ENCODE peak calls at places on chromosomes 5 and 9, in four cellular contexts. U, Q, B and H are unnamed samples.
A peak's percentile ranks its signal among the peaks of the same experiment; 100 is the strongest.

GRCh38 chr5:143352691-143353090 is 50.8 kb downstream of the NR3C1 start:
- DNase-seq in Q (no peak), B (no peak), U (no peak), H (no peak)

GRCh38 chr9:134575817-134576176 is 65.8 kb upstream of the COL5A1 start:
- DNase-seq in Q (no peak), B (no peak), U (no peak), H (no peak)

GRCh38 chr9:131657456-131657855 is 82.4 kb downstream of the RAPGEF1 start:
- DNase-seq in B (no peak), Q (no peak), U (no peak), H (no peak)

GRCh38 chr5:71882826-71883744 is 164.0 kb downstream of the CARTPT start:
- DNase-seq in Q (no peak), B (no peak), U (no peak), H (no peak)

GRCh38 chr9:35909687-35910612 is 660 bp downstream of the SPAAR start:
- DNase-seq in B (no peak), Q (no peak), U (no peak), H (no peak)

GRCh38 chr9:82553654-82554366 is 509.1 kb downstream of the RASEF start:
- DNase-seq in Q (no peak), B (no peak), U (no peak), H (no peak)

GRCh38 chr9:21027295-21027694 is 4.1 kb downstream of the HACD4 start:
- DNase-seq in Q (no peak), B (no peak), U (no peak), H (no peak)

GRCh38 chr5:52985306-52985705 is 3.8 kb upstream of the ITGA2 start:
- DNase-seq in U (no peak), Q (no peak), B (no peak), H (no peak)

GRCh38 chr5:322281-322941 is 897 bp downstream of the AHRR start:
- DNase-seq in Q (no peak), U (no peak), B (no peak), H (no peak)

GRCh38 chr9:128882677-128883590 is 1.0 kb downstream of the LRRC8A start:
- DNase-seq in U (peak; percentile 63), Q (peak; percentile 31), B (no peak), H (no peak)

GRCh38 chr5:545641-546375 is 21.6 kb upstream of the SLC9A3 start:
- DNase-seq in B (no peak), U (no peak), Q (no peak), H (no peak)

GRCh38 chr5:33526755-33527154 is 86.0 kb downstream of the TARS1 start:
- DNase-seq in B (no peak), Q (no peak), U (no peak), H (no peak)

GRCh38 chr9:72873456-72873855 is 79.4 kb downstream of the ALDH1A1 start:
- DNase-seq in B (no peak), Q (no peak), U (no peak), H (no peak)

GRCh38 chr5:159440948-159441347 is 110.7 kb upstream of the IL12B start:
- DNase-seq in Q (no peak), B (no peak), U (no peak), H (no peak)

GRCh38 chr5:126274396-126274795 is 148.8 kb upstream of the GRAMD2B start:
- DNase-seq in B (no peak), U (no peak), Q (no peak), H (no peak)

GRCh38 chr5:16418471-16418922 is 47.1 kb downstream of the ZNF622 start:
- DNase-seq in Q (no peak), U (peak; percentile 92), B (no peak), H (no peak)

GRCh38 chr9:95813923-95814322 is 61.6 kb upstream of the ERCC6L2 start:
- DNase-seq in B (no peak), Q (no peak), U (no peak), H (no peak)

GRCh38 chr9:72462340-72462739 is 59.1 kb upstream of the TMC1 start:
- DNase-seq in B (no peak), Q (no peak), U (no peak), H (no peak)

GRCh38 chr5:151470440-151470839 is 23.0 kb downstream of the SLC36A1 start:
- DNase-seq in Q (no peak), U (no peak), B (no peak), H (no peak)

GRCh38 chr9:134396258-134396742 is 70.0 kb downstream of the RXRA start:
- DNase-seq in B (no peak), Q (no peak), U (no peak), H (no peak)

GRCh38 chr9:108664309-108665255 is 191.2 kb downstream of the ACTL7B start:
- DNase-seq in B (no peak), Q (no peak), U (no peak), H (no peak)

GRCh38 chr9:112378441-112379176 is 1.3 kb upstream of the HSDL2 start:
- DNase-seq in B (no peak), Q (no peak), U (no peak), H (no peak)

GRCh38 chr9:89865357-89865756 is 260.5 kb downstream of the GADD45G start:
- DNase-seq in B (no peak), U (no peak), Q (no peak), H (no peak)

GRCh38 chr9:108297025-108297424 is 558.8 kb downstream of the ACTL7B start:
- DNase-seq in B (no peak), Q (no peak), U (no peak), H (no peak)

GRCh38 chr9:15306068-15306756 is 804 bp downstream of the TTC39B start:
- DNase-seq in Q (peak; percentile 59), B (no peak), U (no peak), H (no peak)

DNA sequence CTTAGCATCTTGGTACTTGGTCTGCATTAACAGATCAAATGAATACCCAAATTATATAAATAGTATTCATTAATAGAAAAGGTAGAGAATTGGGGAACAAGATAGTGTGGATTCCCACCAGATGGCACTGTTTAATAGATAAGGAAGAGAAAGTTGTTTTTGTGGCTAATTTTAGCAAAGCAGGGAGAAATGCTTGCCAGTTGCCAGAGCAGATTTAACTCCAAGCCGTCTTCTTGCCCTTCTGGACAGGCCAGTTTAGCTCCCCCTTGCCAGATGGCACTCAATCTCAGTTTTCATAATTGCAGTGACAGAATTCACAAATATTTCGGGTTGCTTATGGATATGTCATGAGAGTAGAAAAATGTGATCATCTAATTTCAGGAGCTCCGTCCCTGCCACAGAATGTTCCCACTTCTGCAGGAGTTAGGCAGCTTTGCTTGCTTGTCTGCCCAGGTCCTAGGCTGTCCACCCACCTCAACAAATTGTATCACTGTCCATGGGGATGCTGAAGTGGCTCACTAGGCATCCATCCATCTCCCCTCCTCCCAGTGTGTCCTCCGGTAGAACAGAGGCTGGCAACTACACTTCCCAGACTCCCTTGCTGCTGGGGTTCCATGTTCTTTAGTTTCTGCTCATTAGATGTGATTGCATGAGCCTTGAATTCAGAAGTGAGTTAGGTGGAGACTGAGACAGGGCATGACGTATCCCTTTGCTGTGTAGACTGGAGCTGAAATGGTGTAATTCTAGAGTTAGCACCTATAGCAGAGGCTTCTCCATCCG is 11.8 kb upstream of the HEXB start:
- DNase-seq in U (no peak), B (peak; percentile 24), Q (peak; percentile 29), H (no peak)
- TF ChIP-seq TCF7L2 in U (no peak), B (no peak), Q (no peak), H (no peak)

GRCh38 chr5:177122566-177122965 is 11.0 kb upstream of the NSD1 start:
- DNase-seq in U (no peak), Q (no peak), B (no peak), H (no peak)

GRCh38 chr5:177128551-177128976 is 5.0 kb upstream of the NSD1 start:
- DNase-seq in B (no peak), U (no peak), Q (no peak), H (no peak)

GRCh38 chr5:177126771-177127170 is 6.8 kb upstream of the NSD1 start:
- DNase-seq in Q (no peak), B (no peak), U (no peak), H (no peak)

GRCh38 chr5:177123789-177124485 is 9.6 kb upstream of the NSD1 start:
- DNase-seq in B (no peak), Q (no peak), U (no peak), H (no peak)

GRCh38 chr5:177124486-177124991 is 9.0 kb upstream of the NSD1 start:
- DNase-seq in U (no peak), B (peak; percentile 34), Q (no peak), H (no peak)
- H3K4me3 ChIP-seq in U (no peak overlapping the region), B (no peak overlapping the region), Q (no peak overlapping the region), H (no peak overlapping the region)

GRCh38 chr5:68261174-68262021 is 45.8 kb downstream of the PIK3R1 start:
- DNase-seq in B (no peak), Q (no peak), U (no peak), H (no peak)
- H3K4me1 ChIP-seq in B (no peaks in the 10 kb centered on the region), Q (peaks cover 46% of the 10 kb centered on the region), U (no peaks in the 10 kb centered on the region), H (no peaks in the 10 kb centered on the region)

GRCh38 chr9:38380872-38381534 is 11.5 kb upstream of the ALDH1B1 start:
- DNase-seq in Q (peak; percentile 98), U (peak; percentile 67), B (no peak), H (no peak)
- TF ChIP-seq TCF7L2 in Q (no peak), U (no peak), B (no peak), H (no peak)

DNA sequence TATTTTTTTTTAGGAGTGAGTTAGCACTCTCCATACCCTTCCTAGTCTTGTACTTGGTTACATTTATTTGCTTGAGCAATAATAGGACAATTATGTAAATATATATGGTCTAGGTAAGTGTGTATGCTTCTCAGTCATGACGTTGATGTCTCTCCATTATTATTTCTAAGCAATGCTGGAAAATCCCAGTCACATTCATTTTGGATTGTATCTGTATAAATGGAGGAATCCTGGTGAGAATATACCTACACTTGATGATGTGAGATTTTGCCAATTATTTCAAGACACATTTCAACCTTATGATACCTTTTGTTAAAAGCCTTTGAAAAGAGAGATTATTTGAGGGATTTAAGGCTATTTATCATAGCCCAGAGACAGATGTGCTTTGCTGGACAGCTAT is 2244.5 kb upstream of the WWC1 start:
- DNase-seq in Q (no peak), U (no peak), B (no peak), H (no peak)
- H3K4me3 ChIP-seq in Q (no peak overlapping the region), U (no peak overlapping the region), B (no peak overlapping the region), H (no peak overlapping the region)

GRCh38 chr9:116300360-116300759 is 146.8 kb downstream of the PAPPA start:
- DNase-seq in U (no peak), Q (no peak), B (no peak), H (no peak)
- H3K4me1 ChIP-seq in U (no peaks in the 10 kb centered on the region), Q (no peaks in the 10 kb centered on the region), B (no peaks in the 10 kb centered on the region), H (no peaks in the 10 kb centered on the region)